ENCODE peak calls at places on chromosomes 7 and 10, in four cellular contexts. E, S, W and Z are unnamed samples.
A peak's percentile ranks its signal among the peaks of the same experiment; 100 is the strongest.

GRCh38 chr10:76251773-76252617 is 820.6 kb downstream of the LRMDA start:
- DNase-seq in E (no peak), S (no peak), W (peak; percentile 69), Z (no peak)

GRCh38 chr10:67990093-67990492 is 85.0 kb downstream of the HERC4 start:
- DNase-seq in E (no peak), S (no peak), W (no peak), Z (no peak)

GRCh38 chr10:63007112-63007511 is 126.0 kb upstream of the NRBF2 start:
- DNase-seq in E (no peak), S (no peak), W (no peak), Z (no peak)

GRCh38 chr7:108301387-108301786 is 154.8 kb downstream of the NRCAM start:
- DNase-seq in E (no peak), S (no peak), W (peak; percentile 12), Z (no peak)

GRCh38 chr10:33353334-33353733 is 18.9 kb upstream of the NRP1 start:
- DNase-seq in E (no peak), S (no peak), W (no peak), Z (no peak)

GRCh38 chr7:16684935-16685334 is 39.0 kb downstream of the BZW2 start:
- DNase-seq in E (no peak), S (no peak), W (no peak), Z (no peak)

GRCh38 chr7:137272249-137272648 is 71.3 kb downstream of the PTN start:
- DNase-seq in E (no peak), S (no peak), W (no peak), Z (no peak)

GRCh38 chr7:114758661-114759227 is 163.2 kb upstream of the MDFIC start:
- DNase-seq in E (no peak), S (no peak), W (no peak), Z (no peak)

GRCh38 chr10:972763-973162 is 15.5 kb upstream of the GTPBP4 start:
- DNase-seq in E (no peak), S (no peak), W (no peak), Z (no peak)

GRCh38 chr7:135743907-135744789 is 4.5 kb downstream of the FAM180A start:
- DNase-seq in E (no peak), S (no peak), W (no peak), Z (no peak)

GRCh38 chr10:11328264-11329054 is 283.0 kb downstream of the USP6NL start:
- DNase-seq in E (no peak), S (no peak), W (no peak), Z (no peak)

GRCh38 chr10:35447693-35448407 is 111.5 kb downstream of the CCNY start:
- DNase-seq in E (no peak), S (peak; percentile 33), W (no peak), Z (peak; percentile 61)

GRCh38 chr10:122163182-122164027 is 107.7 kb upstream of the BTBD16 start:
- DNase-seq in E (no peak), S (no peak), W (peak; percentile 88), Z (peak; percentile 96)

GRCh38 chr7:114133717-114134116 is 214.9 kb upstream of the PPP1R3A start:
- DNase-seq in E (no peak), S (no peak), W (no peak), Z (no peak)

GRCh38 chr7:40907286-40907685 is 772.5 kb downstream of the SUGCT start:
- DNase-seq in E (no peak), S (no peak), W (no peak), Z (no peak)

GRCh38 chr10:98364432-98365102 is 50.4 kb downstream of the PYROXD2 start:
- DNase-seq in E (no peak), S (no peak), W (no peak), Z (no peak)